ENCODE peak calls at places on chromosome 14, in four cellular contexts. One of them, this sample, is unnamed.

GRCh38 chr14:92922883-92923743 is at the start of gene CHGA:
- DNase-seq in HS-5: no peak
- DNase-seq in GM04503: no peak
- DNase-seq in mesenchymal stem cell: peak; percentile 44
- DNase-seq in this sample: no peak

GRCh38 chr14:55889124-55889523 is 229.1 kb upstream of the PELI2 start:
- DNase-seq in HS-5: no peak
- DNase-seq in mesenchymal stem cell: no peak
- DNase-seq in GM04503: no peak
- DNase-seq in this sample: no peak

GRCh38 chr14:55580401-55581010 is 499 bp downstream of the KTN1 start:
- DNase-seq in GM04503: no peak
- DNase-seq in HS-5: no peak
- DNase-seq in mesenchymal stem cell: peak; percentile 53
- DNase-seq in this sample: no peak

GRCh38 chr14:50783542-50783941 is 47.4 kb downstream of the NIN start:
- DNase-seq in mesenchymal stem cell: no peak
- DNase-seq in GM04503: no peak
- DNase-seq in HS-5: no peak
- DNase-seq in this sample: no peak

GRCh38 chr14:101665478-101666078 is 95.9 kb upstream of the PPP2R5C start:
- DNase-seq in HS-5: peak; percentile 22
- DNase-seq in GM04503: peak; percentile 1
- DNase-seq in mesenchymal stem cell: peak; percentile 29
- DNase-seq in this sample: peak; percentile 5

GRCh38 chr14:71574976-71575375 is 357.3 kb upstream of the RGS6 start:
- DNase-seq in HS-5: peak; percentile 28
- DNase-seq in GM04503: peak; percentile 42
- DNase-seq in mesenchymal stem cell: peak; percentile 83
- DNase-seq in this sample: peak; percentile 49

GRCh38 chr14:93007225-93007997 is 84.5 kb downstream of the CHGA start:
- DNase-seq in mesenchymal stem cell: peak; percentile 6
- DNase-seq in HS-5: no peak
- DNase-seq in GM04503: peak; percentile 56
- DNase-seq in this sample: peak; percentile 34

GRCh38 chr14:22594156-22594716 is 3.9 kb upstream of the ABHD4 start:
- DNase-seq in HS-5: no peak
- DNase-seq in GM04503: no peak
- DNase-seq in mesenchymal stem cell: peak; percentile 81
- DNase-seq in this sample: no peak

GRCh38 chr14:89616425-89617141 is 199.6 kb upstream of the FOXN3 start:
- DNase-seq in mesenchymal stem cell: peak; percentile 80
- DNase-seq in HS-5: no peak
- DNase-seq in GM04503: peak; percentile 11
- DNase-seq in this sample: no peak

GRCh38 chr14:61438860-61439765 is 117.7 kb downstream of the PRKCH start:
- DNase-seq in mesenchymal stem cell: peak; percentile 76
- DNase-seq in GM04503: peak; percentile 16
- DNase-seq in HS-5: no peak
- DNase-seq in this sample: no peak

GRCh38 chr14:92963301-92964123 is 40.6 kb downstream of the CHGA start:
- DNase-seq in GM04503: no peak
- DNase-seq in HS-5: no peak
- DNase-seq in mesenchymal stem cell: no peak
- DNase-seq in this sample: no peak

This sample was measured in AG09319.